ENCODE peak calls at places on chromosomes 13 and 19, in six cellular contexts. J is AG09309, G is iris pigment epithelial cell, W is cardiac muscle cell, M is A549, X is iPS-NIHi11. U is an unnamed sample.

GRCh38 chr13:76454991-76455390 is 431.2 kb downstream of the KCTD12 start:
- DNase-seq in J (no peak), G (no peak), W (no peak), M (no peak), X (no peak), U (no peak)

GRCh38 chr13:39599842-39600241 is 3.2 kb downstream of the LHFPL6 start:
- DNase-seq in J (peak; percentile 38), G (peak; percentile 43), W (no peak), M (no peak), X (no peak), U (no peak)

GRCh38 chr19:15297416-15298224 is 34.7 kb downstream of the BRD4 start:
- DNase-seq in J (peak; percentile 70), G (peak; percentile 80), W (no peak), M (peak; percentile 85), X (no peak), U (no peak)

GRCh38 chr19:12698138-12698537 is 1.7 kb upstream of the FBXW9 start:
- DNase-seq in J (no peak), G (no peak), W (no peak), M (no peak), X (no peak), U (no peak)

GRCh38 chr13:105735269-105735668 is 800.2 kb downstream of the EFNB2 start:
- DNase-seq in J (no peak), G (peak; percentile 26), W (no peak), M (no peak), X (no peak), U (no peak)

GRCh38 chr19:1087813-1088418 is 7.3 kb downstream of the POLR2E start:
- DNase-seq in J (no peak), G (no peak), W (no peak), M (no peak), X (no peak), U (no peak)

GRCh38 chr13:66969291-66969690 is 260.8 kb downstream of the PCDH9 start:
- DNase-seq in J (no peak), G (no peak), W (no peak), M (no peak), X (no peak), U (no peak)

GRCh38 chr13:50798923-50799322 is 44.6 kb downstream of the DLEU7 start:
- DNase-seq in J (peak; percentile 17), G (peak; percentile 45), W (no peak), M (no peak), X (no peak), U (no peak)

GRCh38 chr19:38270587-38271167 is 6.3 kb downstream of the SPINT2 start:
- DNase-seq in J (no peak), G (no peak), W (no peak), M (peak; percentile 97), X (no peak), U (no peak)

GRCh38 chr19:30173593-30174356 is 198.4 kb upstream of the ZNF536 start:
- DNase-seq in J (no peak), G (no peak), W (no peak), M (no peak), X (no peak), U (no peak)

GRCh38 chr19:47231215-47232054 is 436 bp upstream of the BBC3 start:
- DNase-seq in J (no peak), G (peak; percentile 94), W (peak; percentile 88), M (peak; percentile 90), X (peak; percentile 85), U (peak; percentile 67)

GRCh38 chr19:37227996-37228395 is 10.0 kb downstream of the ZNF383 start:
- DNase-seq in J (no peak), G (no peak), W (peak; percentile 59), M (peak; percentile 57), X (peak; percentile 30), U (no peak)

GRCh38 chr13:102825400-102825799 is 20.4 kb upstream of the ERCC5 start:
- DNase-seq in J (no peak), G (no peak), W (no peak), M (no peak), X (no peak), U (no peak)

GRCh38 chr13:112510987-112511715 is 76.8 kb downstream of the TUBGCP3 start:
- DNase-seq in J (no peak), G (no peak), W (no peak), M (no peak), X (no peak), U (no peak)

U was measured in HAP-1.